ENCODE peak calls at places on chromosomes 4 and X, in ten cellular contexts. R, O, X, E, M, J, D, V, C and B are unnamed samples. For H3K4me1, the result is how much of the 10 kb centered on the place peaks cover.

GRCh38 chrX:132489256-132490085 is 633 bp upstream of the MBNL3 start:
- DNase-seq in R (peak), O (peak), X (peak), E (peak), M (peak), J (peak), D (peak), V (peak), C (peak), B (peak)

GRCh38 chr4:139642364-139642763 is 23.3 kb upstream of the MGST2 start:
- DNase-seq in R (no peak), O (no peak), X (peak), E (no peak), M (no peak), J (peak), D (no peak), V (peak), C (peak), B (no peak)

GRCh38 chrX:144946696-144947095 is 300.6 kb upstream of the SPANXN1 start:
- DNase-seq in R (no peak), O (no peak), X (no peak), E (no peak), M (no peak), J (no peak), D (no peak), V (no peak), C (no peak), B (no peak)

GRCh38 chrX:3184176-3184930 is 143.1 kb downstream of the ARSF start:
- DNase-seq in R (no peak), O (no peak), X (peak), E (no peak), M (no peak), J (peak), D (no peak), V (peak), C (no peak), B (no peak)

GRCh38 chrX:997631-998137 is 214.8 kb downstream of the CRLF2 start:
- DNase-seq in R (no peak), O (no peak), X (no peak), E (no peak), M (no peak), J (no peak), D (no peak), V (no peak), C (no peak), B (no peak)

GRCh38 chr4:147828361-147828760 is 96.5 kb downstream of the ARHGAP10 start:
- DNase-seq in R (no peak), O (no peak), X (peak), E (no peak), M (no peak), J (peak), D (no peak), V (peak), C (peak), B (no peak)

GRCh38 chrX:130109429-130110378 is 593 bp downstream of the ELF4 start:
- DNase-seq in R (no peak), O (no peak), X (peak), E (no peak), M (no peak), J (no peak), D (no peak), V (no peak), C (no peak), B (peak)

GRCh38 chr4:131547506-131547981 is 1601.5 kb upstream of the PCDH10 start:
- DNase-seq in R (no peak), O (no peak), X (no peak), E (peak), M (no peak), J (no peak), D (no peak), V (no peak), C (no peak), B (no peak)

GRCh38 chr4:109134921-109135320 is 167.5 kb downstream of the COL25A1 start:
- DNase-seq in R (no peak), O (no peak), X (no peak), E (no peak), M (no peak), J (no peak), D (no peak), V (peak), C (no peak), B (no peak)

GRCh38 chr4:39048291-39048690 is 13.7 kb upstream of the KLHL5 start:
- DNase-seq in R (no peak), O (no peak), X (no peak), E (peak), M (no peak), J (peak), D (no peak), V (no peak), C (no peak), B (no peak)

GRCh38 chr4:150135134-150135773 is 57.0 kb downstream of the DCLK2 start:
- DNase-seq in R (no peak), O (no peak), X (no peak), E (peak), M (no peak), J (no peak), D (no peak), V (peak), C (no peak), B (no peak)

GRCh38 chrX:109856974-109857373 is 123.9 kb upstream of the ACSL4 start:
- DNase-seq in R (no peak), O (no peak), X (peak), E (peak), M (no peak), J (peak), D (no peak), V (peak), C (no peak), B (no peak)

GRCh38 chr4:89242864-89243740 is 64.5 kb downstream of the GPRIN3 start:
- DNase-seq in R (no peak), O (no peak), X (peak), E (no peak), M (no peak), J (no peak), D (no peak), V (no peak), C (no peak), B (no peak)

GRCh38 chr4:174314770-174315169 is 31.1 kb downstream of the CEP44 start:
- DNase-seq in R (no peak), O (no peak), X (peak), E (no peak), M (no peak), J (peak), D (no peak), V (peak), C (peak), B (no peak)

GRCh38 chrX:15816886-15817285 is 26.6 kb downstream of the ZRSR2 start:
- DNase-seq in R (peak), O (no peak), X (no peak), E (peak), M (no peak), J (peak), D (no peak), V (peak), C (no peak), B (peak)

GRCh38 chr4:3324093-3324815 is 31.4 kb downstream of the RGS12 start:
- DNase-seq in R (no peak), O (no peak), X (no peak), E (no peak), M (peak), J (no peak), D (peak), V (no peak), C (no peak), B (no peak)

GRCh38 chrX:146435472-146435871 is 374.1 kb upstream of the CXorf51B start:
- DNase-seq in R (no peak), O (no peak), X (no peak), E (no peak), M (no peak), J (no peak), D (no peak), V (no peak), C (no peak), B (no peak)

GRCh38 chr4:140257461-140258305 is 103.7 kb upstream of the MAML3 start:
- DNase-seq in R (peak), O (no peak), X (peak), E (peak), M (no peak), J (no peak), D (no peak), V (no peak), C (no peak), B (no peak)

GRCh38 chrX:72620550-72621145 is 48.0 kb upstream of the HDAC8 start:
- DNase-seq in R (peak), O (peak), X (peak), E (no peak), M (peak), J (peak), D (no peak), V (peak), C (peak), B (no peak)

GRCh38 chrX:46588263-46588662 is 14.7 kb downstream of the CHST7 start:
- DNase-seq in R (no peak), O (no peak), X (peak), E (no peak), M (peak), J (peak), D (no peak), V (peak), C (peak), B (peak)

GRCh38 chr4:173500841-173501591 is 29.0 kb downstream of the HAND2 start:
- DNase-seq in R (no peak), O (no peak), X (no peak), E (no peak), M (no peak), J (no peak), D (no peak), V (no peak), C (no peak), B (no peak)

GRCh38 chr4:7909966-7910720 is 29.5 kb downstream of the AFAP1 start:
- DNase-seq in R (peak), O (no peak), X (peak), E (no peak), M (no peak), J (peak), D (no peak), V (peak), C (no peak), B (no peak)

GRCh38 chr4:6449746-6450369 is 22.6 kb downstream of the PPP2R2C start:
- DNase-seq in R (no peak), O (peak), X (no peak), E (no peak), M (no peak), J (no peak), D (no peak), V (no peak), C (no peak), B (no peak)

GRCh38 chrX:23844502-23845138 is 61.6 kb downstream of the SAT1 start:
- DNase-seq in R (peak), O (no peak), X (no peak), E (no peak), M (no peak), J (peak), D (no peak), V (peak), C (no peak), B (no peak)

GRCh38 chr4:116215622-116216021 is 869.8 kb downstream of the TRAM1L1 start:
- DNase-seq in R (no peak), O (no peak), X (no peak), E (no peak), M (no peak), J (no peak), D (no peak), V (no peak), C (no peak), B (no peak)

GRCh38 chrX:115531818-115532403 is 29.1 kb upstream of the PLS3 start:
- DNase-seq in R (peak), O (no peak), X (no peak), E (no peak), M (no peak), J (peak), D (no peak), V (peak), C (peak), B (no peak)

GRCh38 chr4:166972071-166972470 is 262.2 kb downstream of the SPOCK3 start:
- DNase-seq in R (no peak), O (no peak), X (peak), E (no peak), M (no peak), J (peak), D (no peak), V (peak), C (peak), B (no peak)

GRCh38 chr4:121053601-121054143 is 18.7 kb downstream of the NDNF start:
- DNase-seq in R (no peak), O (no peak), X (peak), E (peak), M (no peak), J (no peak), D (no peak), V (peak), C (peak), B (no peak)

GRCh38 chr4:176404591-176404990 is 84.8 kb downstream of the SPCS3 start:
- DNase-seq in R (no peak), O (no peak), X (peak), E (no peak), M (no peak), J (no peak), D (no peak), V (peak), C (peak), B (no peak)

GRCh38 chr4:44145868-44146267 is 302.7 kb downstream of the KCTD8 start:
- DNase-seq in R (no peak), O (no peak), X (peak), E (no peak), M (no peak), J (no peak), D (no peak), V (peak), C (peak), B (no peak)

GRCh38 chr4:44146516-44146915 is 302.1 kb downstream of the KCTD8 start:
- DNase-seq in R (no peak), O (no peak), X (no peak), E (no peak), M (no peak), J (no peak), D (no peak), V (no peak), C (peak), B (no peak)

GRCh38 chr4:44150091-44150576 is 298.5 kb downstream of the KCTD8 start:
- DNase-seq in R (no peak), O (no peak), X (peak), E (no peak), M (no peak), J (peak), D (no peak), V (peak), C (peak), B (no peak)

GRCh38 chr4:44149242-44149641 is 299.4 kb downstream of the KCTD8 start:
- DNase-seq in R (no peak), O (no peak), X (no peak), E (no peak), M (no peak), J (no peak), D (no peak), V (no peak), C (no peak), B (no peak)
- H3K4me1 ChIP-seq in R (under half), O (under half), X (under half), E (under half), M (under half), J (under half), D (under half), V (under half), C (under half), B (under half)

DNA sequence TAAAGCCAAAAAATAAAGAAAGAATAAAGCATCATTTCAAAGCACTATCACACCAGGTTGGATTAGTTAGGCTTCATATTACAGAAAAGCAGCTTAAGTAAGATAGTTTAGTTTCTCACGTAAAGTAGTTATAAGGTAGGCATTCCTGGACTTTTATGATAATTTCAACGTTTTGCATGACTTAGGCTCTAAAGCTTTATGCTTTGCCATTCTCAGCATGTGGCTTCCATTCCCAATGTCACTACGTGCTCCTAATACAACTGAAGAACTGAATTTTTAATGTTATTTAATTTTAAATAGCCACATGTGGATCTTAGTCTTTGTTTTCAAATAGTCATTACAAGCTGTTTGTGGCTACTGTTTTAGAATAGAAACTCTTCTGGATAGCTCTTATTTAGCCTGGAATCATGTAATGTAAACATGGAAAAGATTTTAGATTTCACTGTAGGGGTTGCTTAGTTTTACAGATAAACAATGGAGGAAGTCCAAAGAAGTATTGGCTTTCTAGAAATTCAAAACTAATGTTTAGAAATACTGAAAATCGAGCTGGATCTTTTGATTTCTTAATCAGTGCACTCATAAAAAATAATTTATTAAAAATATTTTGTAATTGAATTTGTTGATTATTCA is 710.0 kb downstream of the IL1RAPL1 start:
- DNase-seq in R (no peak), O (no peak), X (no peak), E (no peak), M (no peak), J (no peak), D (no peak), V (no peak), C (no peak), B (no peak)
- H3K4me1 ChIP-seq in R (under half), O (under half), X (under half), E (under half), M (under half), J (under half), D (under half), V (under half), C (under half), B (under half)

DNA sequence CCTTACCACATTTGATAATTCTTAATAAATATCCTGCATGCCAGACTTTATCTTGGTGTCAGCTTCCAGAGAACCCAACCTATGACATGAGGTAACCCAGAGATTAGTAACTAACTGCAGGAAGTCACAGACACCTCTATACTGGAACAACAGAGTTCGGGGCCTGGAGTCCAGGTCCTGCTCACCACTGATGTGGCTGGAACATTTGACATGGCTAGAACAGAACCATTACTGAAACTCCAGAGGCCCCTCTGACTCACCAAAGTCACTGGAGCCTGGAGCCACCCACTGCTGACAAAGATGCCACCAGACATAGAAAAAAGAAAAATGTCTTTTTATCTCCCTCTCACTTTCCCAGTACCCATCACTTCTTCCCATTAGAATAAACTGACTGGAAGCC is 403.7 kb downstream of the MID1IP1 start:
- DNase-seq in R (no peak), O (no peak), X (no peak), E (no peak), M (no peak), J (no peak), D (no peak), V (no peak), C (no peak), B (no peak)
- H3K4me1 ChIP-seq in R (under half), O (under half), X (under half), E (under half), M (under half), J (under half), D (under half), V (under half), C (under half), B (under half)

GRCh38 chr4:10095296-10095991 is 21.2 kb downstream of the WDR1 start:
- DNase-seq in R (no peak), O (no peak), X (no peak), E (peak), M (no peak), J (no peak), D (no peak), V (no peak), C (no peak), B (no peak)

GRCh38 chr4:10093273-10093621 is 23.4 kb downstream of the WDR1 start:
- DNase-seq in R (no peak), O (no peak), X (no peak), E (no peak), M (peak), J (no peak), D (no peak), V (no peak), C (no peak), B (no peak)

GRCh38 chr4:10092481-10093272 is 23.9 kb downstream of the WDR1 start:
- DNase-seq in R (no peak), O (no peak), X (peak), E (no peak), M (peak), J (no peak), D (no peak), V (no peak), C (no peak), B (no peak)

GRCh38 chr4:10094841-10095240 is 21.8 kb downstream of the WDR1 start:
- DNase-seq in R (no peak), O (no peak), X (no peak), E (no peak), M (peak), J (no peak), D (no peak), V (no peak), C (no peak), B (no peak)

GRCh38 chr4:10093801-10094552 is 22.6 kb downstream of the WDR1 start:
- DNase-seq in R (peak), O (no peak), X (peak), E (no peak), M (peak), J (peak), D (no peak), V (peak), C (peak), B (no peak)
- H3K4me1 ChIP-seq in R (half or more), O (under half), X (under half), E (under half), M (under half), J (half or more), D (half or more), V (under half), C (under half), B (half or more)

GRCh38 chr4:16585053-16585452 is 313.4 kb downstream of the LDB2 start:
- DNase-seq in R (no peak), O (no peak), X (no peak), E (no peak), M (no peak), J (no peak), D (no peak), V (no peak), C (no peak), B (no peak)

GRCh38 chr4:16581117-16581516 is 317.3 kb downstream of the LDB2 start:
- DNase-seq in R (no peak), O (no peak), X (no peak), E (no peak), M (no peak), J (no peak), D (no peak), V (no peak), C (no peak), B (no peak)

GRCh38 chr4:16583764-16584163 is 314.7 kb downstream of the LDB2 start:
- DNase-seq in R (no peak), O (no peak), X (peak), E (no peak), M (no peak), J (peak), D (no peak), V (peak), C (no peak), B (no peak)

GRCh38 chr4:16582036-16582435 is 316.4 kb downstream of the LDB2 start:
- DNase-seq in R (no peak), O (no peak), X (no peak), E (no peak), M (no peak), J (no peak), D (no peak), V (no peak), C (no peak), B (no peak)

DNA sequence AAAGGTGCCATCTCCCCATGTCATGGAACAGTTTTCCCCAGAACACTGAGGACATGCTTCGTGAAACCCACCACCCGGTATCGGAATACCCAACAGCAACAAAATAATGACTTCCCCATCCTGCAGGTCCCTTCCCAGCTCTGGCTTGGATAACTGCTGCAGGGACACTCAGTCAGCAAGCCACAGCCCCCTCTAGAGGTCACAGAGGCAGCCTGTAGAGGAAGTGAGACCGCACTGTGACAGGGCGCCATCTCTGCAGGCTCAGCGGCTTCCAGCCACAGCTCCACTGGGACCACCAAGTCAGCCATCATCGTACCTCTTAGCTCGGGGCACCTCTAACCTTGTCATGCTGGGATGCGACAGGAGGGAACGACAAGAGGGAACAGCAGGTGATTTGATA is 315.9 kb downstream of the LDB2 start:
- DNase-seq in R (no peak), O (no peak), X (no peak), E (no peak), M (no peak), J (no peak), D (no peak), V (no peak), C (no peak), B (no peak)
- H3K4me1 ChIP-seq in R (under half), O (under half), X (under half), E (under half), M (under half), J (under half), D (under half), V (under half), C (under half), B (under half)

DNA sequence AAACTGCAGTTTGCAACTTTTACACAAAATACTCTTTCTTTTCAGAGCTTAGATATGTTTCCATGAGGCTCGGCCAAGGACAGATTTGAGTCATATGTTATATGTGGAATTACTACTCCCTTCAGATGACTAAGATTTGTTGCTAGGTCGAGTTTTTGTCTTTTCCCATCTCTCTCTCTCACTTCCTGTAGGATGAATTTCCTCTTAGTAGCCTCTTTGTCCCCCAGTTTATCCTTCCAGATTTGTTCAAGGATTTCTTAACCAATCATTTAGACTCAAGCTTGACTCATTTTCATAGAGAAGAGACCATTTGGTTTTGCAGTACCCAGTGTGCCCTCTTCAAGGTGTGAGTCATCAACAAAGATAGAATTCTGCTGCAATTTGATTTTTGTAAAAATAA is 209.2 kb downstream of the GLUD2 start:
- DNase-seq in R (no peak), O (no peak), X (peak), E (no peak), M (no peak), J (peak), D (no peak), V (peak), C (peak), B (no peak)
- H3K4me1 ChIP-seq in R (under half), O (under half), X (under half), E (under half), M (under half), J (under half), D (under half), V (under half), C (under half), B (under half)